ENCODE peak calls at places on chromosomes 11 and 22, in five cellular contexts. C, Q, U, W and V are unnamed samples.

GRCh38 chr11:28346721-28347120 is 238.5 kb downstream of the METTL15 start:
- DNase-seq in Q (no peak), C (no peak), U (peak; percentile 20), W (no peak), V (no peak)

GRCh38 chr11:25242928-25243327 is 746.1 kb downstream of the LUZP2 start:
- DNase-seq in Q (no peak), C (no peak), W (no peak), U (no peak), V (no peak)

GRCh38 chr22:46942816-46943783 is 180.7 kb downstream of the TBC1D22A start:
- DNase-seq in U (peak; percentile 57), W (no peak), Q (peak; percentile 58), C (peak; percentile 71), V (no peak)

GRCh38 chr22:21972293-21972779 is 10.3 kb downstream of the TOP3B start:
- DNase-seq in U (peak; percentile 35), C (no peak), W (peak; percentile 60), Q (no peak), V (peak; percentile 84)

GRCh38 chr11:46367244-46367915 is 14.1 kb upstream of the MDK start:
- DNase-seq in U (peak; percentile 59), W (peak; percentile 73), C (peak; percentile 89), Q (no peak), V (peak; percentile 85)

GRCh38 chr22:34055525-34056200 is 135.4 kb upstream of the LARGE1 start:
- DNase-seq in Q (no peak), W (no peak), U (no peak), C (no peak), V (no peak)

GRCh38 chr11:12248330-12248729 is 129.0 kb upstream of the PARVA start:
- DNase-seq in W (no peak), C (peak; percentile 83), U (peak; percentile 39), Q (no peak), V (no peak)

GRCh38 chr11:111777094-111778046 is 11.2 kb upstream of the PPP2R1B start:
- DNase-seq in U (peak; percentile 82), W (peak; percentile 87), Q (peak; percentile 49), C (no peak), V (peak; percentile 78)

GRCh38 chr11:58731819-58732218 is at the start of gene GLYAT:
- DNase-seq in C (no peak), U (no peak), Q (no peak), W (no peak), V (no peak)

GRCh38 chr11:36744375-36745168 is 146.5 kb upstream of the RAG2 start:
- DNase-seq in W (peak; percentile 78), U (peak; percentile 63), C (peak; percentile 94), Q (no peak), V (peak; percentile 53)

GRCh38 chr11:8610532-8611116 is 16.6 kb upstream of the STK33 start:
- DNase-seq in C (no peak), U (no peak), W (no peak), Q (no peak), V (no peak)

GRCh38 chr11:64588701-64589100 is 2.3 kb upstream of the SLC22A12 start:
- DNase-seq in Q (no peak), U (no peak), W (no peak), C (no peak), V (no peak)

GRCh38 chr11:64038500-64038899 is 2.8 kb downstream of the FLRT1 start:
- DNase-seq in Q (no peak), W (no peak), U (no peak), C (no peak), V (no peak)

GRCh38 chr11:47399860-47400812 is 8.3 kb upstream of the SLC39A13 start:
- DNase-seq in C (no peak), U (no peak), W (no peak), Q (no peak), V (peak; percentile 69)

GRCh38 chr11:73366265-73366610 is 10.0 kb upstream of the RELT start:
- DNase-seq in C (no peak), Q (no peak), W (no peak), U (no peak), V (no peak)

GRCh38 chr11:31817621-31818493 is 6.7 kb upstream of the PAX6 start:
- DNase-seq in U (no peak), W (no peak), C (no peak), Q (peak; percentile 78), V (no peak)

GRCh38 chr11:128711136-128711535 is 17.3 kb downstream of the FLI1 start:
- DNase-seq in Q (no peak), C (no peak), W (peak; percentile 85), U (peak; percentile 82), V (peak; percentile 56)

GRCh38 chr22:38272373-38273134 is at the start of gene TMEM184B:
- DNase-seq in U (peak; percentile 78), W (peak; percentile 89), C (peak; percentile 93), Q (peak; percentile 75), V (peak; percentile 99)

GRCh38 chr11:19201737-19202605 is at the start of gene CSRP3:
- DNase-seq in U (peak; percentile 27), Q (no peak), W (peak; percentile 21), C (no peak), V (peak; percentile 32)

GRCh38 chr22:42077486-42078125 is 1.9 kb upstream of the SMDT1 start:
- DNase-seq in U (no peak), Q (peak; percentile 38), W (no peak), C (no peak), V (no peak)

GRCh38 chr11:1741741-1742140 is 8.7 kb downstream of the IFITM10 start:
- DNase-seq in W (no peak), U (no peak), Q (no peak), C (peak; percentile 2), V (no peak)

GRCh38 chr11:16001899-16002426 is 354.4 kb downstream of the SOX6 start:
- DNase-seq in Q (no peak), W (peak; percentile 87), C (no peak), U (peak; percentile 94), V (peak; percentile 40)

GRCh38 chr11:67408437-67409200 is 4.7 kb downstream of the TBC1D10C start:
- DNase-seq in Q (no peak), W (no peak), C (peak; percentile 64), U (no peak), V (no peak)

GRCh38 chr11:112289588-112290461 is 29.2 kb upstream of the PLET1 start:
- DNase-seq in Q (peak; percentile 15), C (peak; percentile 96), W (peak; percentile 90), U (peak; percentile 72), V (peak; percentile 97)

GRCh38 chr11:35035894-35036408 is 103.0 kb upstream of the CD44 start:
- DNase-seq in W (peak; percentile 94), C (no peak), Q (no peak), U (peak; percentile 99), V (peak; percentile 80)

GRCh38 chr11:58574851-58575250 is 805 bp downstream of the LPXN start:
- DNase-seq in Q (no peak), W (peak; percentile 88), C (no peak), U (peak; percentile 69), V (peak; percentile 32)

GRCh38 chr11:67285541-67286498 is 3.3 kb upstream of the ANKRD13D start:
- DNase-seq in W (no peak), Q (no peak), C (peak; percentile 72), U (no peak), V (no peak)